ENCODE peak calls at places on chromosomes 7 and 10, in seven cellular contexts. One of them, this sample, is unnamed.

GRCh38 chr7:5380350-5381210 is 43.1 kb downstream of the TNRC18 start:
- DNase-seq in AG04450: no peak
- DNase-seq in pancreas: no peak
- DNase-seq in tibial artery: no peak
- DNase-seq in stimulated activated CD4-positive, alpha-beta T cell treated with anti-CD3 and anti-CD28 coated beads, Interleukin-2, amount 100 ng/mL, for 24 hours: no peak
- DNase-seq in NCI-H2107: no peak
- DNase-seq in amniotic epithelial cell: no peak
- DNase-seq in this sample: no peak

GRCh38 chr10:69747179-69747578 is 54.5 kb upstream of the COL13A1 start:
- DNase-seq in AG04450: no peak
- DNase-seq in pancreas: no peak
- DNase-seq in tibial artery: no peak
- DNase-seq in stimulated activated CD4-positive, alpha-beta T cell treated with anti-CD3 and anti-CD28 coated beads, Interleukin-2, amount 100 ng/mL, for 24 hours: no peak
- DNase-seq in NCI-H2107: no peak
- DNase-seq in amniotic epithelial cell: no peak
- DNase-seq in this sample: no peak

GRCh38 chr7:157685430-157686284 is 348.9 kb downstream of the DNAJB6 start:
- DNase-seq in AG04450: no peak
- DNase-seq in pancreas: no peak
- DNase-seq in tibial artery: no peak
- DNase-seq in stimulated activated CD4-positive, alpha-beta T cell treated with anti-CD3 and anti-CD28 coated beads, Interleukin-2, amount 100 ng/mL, for 24 hours: no peak
- DNase-seq in NCI-H2107: no peak
- DNase-seq in amniotic epithelial cell: no peak
- DNase-seq in this sample: no peak

GRCh38 chr7:23971031-23971430 is 261.0 kb downstream of the STK31 start:
- DNase-seq in AG04450: no peak
- DNase-seq in pancreas: no peak
- DNase-seq in tibial artery: no peak
- DNase-seq in stimulated activated CD4-positive, alpha-beta T cell treated with anti-CD3 and anti-CD28 coated beads, Interleukin-2, amount 100 ng/mL, for 24 hours: no peak
- DNase-seq in NCI-H2107: no peak
- DNase-seq in amniotic epithelial cell: peak
- DNase-seq in this sample: no peak

GRCh38 chr10:43254881-43255643 is 11.8 kb downstream of the RASGEF1A start:
- DNase-seq in AG04450: no peak
- DNase-seq in pancreas: no peak
- DNase-seq in tibial artery: no peak
- DNase-seq in stimulated activated CD4-positive, alpha-beta T cell treated with anti-CD3 and anti-CD28 coated beads, Interleukin-2, amount 100 ng/mL, for 24 hours: no peak
- DNase-seq in NCI-H2107: no peak
- DNase-seq in amniotic epithelial cell: no peak
- DNase-seq in this sample: no peak

GRCh38 chr7:152735443-152736004 is 24.0 kb upstream of the ACTR3B start:
- DNase-seq in AG04450: no peak
- DNase-seq in pancreas: no peak
- DNase-seq in tibial artery: no peak
- DNase-seq in stimulated activated CD4-positive, alpha-beta T cell treated with anti-CD3 and anti-CD28 coated beads, Interleukin-2, amount 100 ng/mL, for 24 hours: no peak
- DNase-seq in NCI-H2107: no peak
- DNase-seq in amniotic epithelial cell: no peak
- DNase-seq in this sample: no peak

GRCh38 chr10:102819054-102819453 is 18.2 kb downstream of the CYP17A1 start:
- DNase-seq in AG04450: no peak
- DNase-seq in pancreas: no peak
- DNase-seq in tibial artery: peak
- DNase-seq in stimulated activated CD4-positive, alpha-beta T cell treated with anti-CD3 and anti-CD28 coated beads, Interleukin-2, amount 100 ng/mL, for 24 hours: no peak
- DNase-seq in NCI-H2107: no peak
- DNase-seq in amniotic epithelial cell: no peak
- DNase-seq in this sample: no peak

GRCh38 chr10:33211123-33211878 is 123.2 kb downstream of the NRP1 start:
- DNase-seq in AG04450: peak
- DNase-seq in pancreas: no peak
- DNase-seq in tibial artery: peak
- DNase-seq in stimulated activated CD4-positive, alpha-beta T cell treated with anti-CD3 and anti-CD28 coated beads, Interleukin-2, amount 100 ng/mL, for 24 hours: peak
- DNase-seq in NCI-H2107: no peak
- DNase-seq in amniotic epithelial cell: peak
- DNase-seq in this sample: no peak

GRCh38 chr10:59033622-59034021 is 142.8 kb upstream of the PHYHIPL start:
- DNase-seq in AG04450: no peak
- DNase-seq in pancreas: no peak
- DNase-seq in tibial artery: no peak
- DNase-seq in stimulated activated CD4-positive, alpha-beta T cell treated with anti-CD3 and anti-CD28 coated beads, Interleukin-2, amount 100 ng/mL, for 24 hours: no peak
- DNase-seq in NCI-H2107: no peak
- DNase-seq in amniotic epithelial cell: no peak
- DNase-seq in this sample: no peak

GRCh38 chr7:130961128-130961601 is 227.2 kb upstream of the KLF14 start:
- DNase-seq in AG04450: no peak
- DNase-seq in pancreas: no peak
- DNase-seq in tibial artery: no peak
- DNase-seq in stimulated activated CD4-positive, alpha-beta T cell treated with anti-CD3 and anti-CD28 coated beads, Interleukin-2, amount 100 ng/mL, for 24 hours: peak
- DNase-seq in NCI-H2107: no peak
- DNase-seq in amniotic epithelial cell: peak
- DNase-seq in this sample: peak

GRCh38 chr7:64320547-64321495 is 7.1 kb downstream of the ZNF736 start:
- DNase-seq in AG04450: no peak
- DNase-seq in pancreas: no peak
- DNase-seq in tibial artery: no peak
- DNase-seq in stimulated activated CD4-positive, alpha-beta T cell treated with anti-CD3 and anti-CD28 coated beads, Interleukin-2, amount 100 ng/mL, for 24 hours: no peak
- DNase-seq in NCI-H2107: no peak
- DNase-seq in amniotic epithelial cell: no peak
- DNase-seq in this sample: no peak

GRCh38 chr7:17773289-17773626 is 167.0 kb downstream of the SNX13 start:
- DNase-seq in AG04450: peak
- DNase-seq in pancreas: no peak
- DNase-seq in tibial artery: peak
- DNase-seq in stimulated activated CD4-positive, alpha-beta T cell treated with anti-CD3 and anti-CD28 coated beads, Interleukin-2, amount 100 ng/mL, for 24 hours: no peak
- DNase-seq in NCI-H2107: no peak
- DNase-seq in amniotic epithelial cell: peak
- DNase-seq in this sample: no peak

GRCh38 chr7:4470246-4470645 is 211.8 kb upstream of the FOXK1 start:
- DNase-seq in AG04450: no peak
- DNase-seq in pancreas: no peak
- DNase-seq in tibial artery: no peak
- DNase-seq in stimulated activated CD4-positive, alpha-beta T cell treated with anti-CD3 and anti-CD28 coated beads, Interleukin-2, amount 100 ng/mL, for 24 hours: no peak
- DNase-seq in NCI-H2107: no peak
- DNase-seq in amniotic epithelial cell: no peak
- DNase-seq in this sample: no peak

GRCh38 chr7:156558198-156558597 is 82.4 kb upstream of the RNF32 start:
- DNase-seq in AG04450: peak
- DNase-seq in pancreas: no peak
- DNase-seq in tibial artery: no peak
- DNase-seq in stimulated activated CD4-positive, alpha-beta T cell treated with anti-CD3 and anti-CD28 coated beads, Interleukin-2, amount 100 ng/mL, for 24 hours: no peak
- DNase-seq in NCI-H2107: no peak
- DNase-seq in amniotic epithelial cell: peak
- DNase-seq in this sample: no peak

GRCh38 chr7:40793132-40793531 is 658.3 kb downstream of the SUGCT start:
- DNase-seq in AG04450: no peak
- DNase-seq in pancreas: no peak
- DNase-seq in tibial artery: no peak
- DNase-seq in stimulated activated CD4-positive, alpha-beta T cell treated with anti-CD3 and anti-CD28 coated beads, Interleukin-2, amount 100 ng/mL, for 24 hours: no peak
- DNase-seq in NCI-H2107: no peak
- DNase-seq in amniotic epithelial cell: no peak
- DNase-seq in this sample: no peak

GRCh38 chr7:137990251-137990901 is 11.5 kb downstream of the CREB3L2 start:
- DNase-seq in AG04450: peak
- DNase-seq in pancreas: no peak
- DNase-seq in tibial artery: no peak
- DNase-seq in stimulated activated CD4-positive, alpha-beta T cell treated with anti-CD3 and anti-CD28 coated beads, Interleukin-2, amount 100 ng/mL, for 24 hours: no peak
- DNase-seq in NCI-H2107: no peak
- DNase-seq in amniotic epithelial cell: peak
- DNase-seq in this sample: no peak

GRCh38 chr10:44071479-44071878 is 313.4 kb downstream of the CXCL12 start:
- DNase-seq in AG04450: peak
- DNase-seq in pancreas: no peak
- DNase-seq in tibial artery: no peak
- DNase-seq in stimulated activated CD4-positive, alpha-beta T cell treated with anti-CD3 and anti-CD28 coated beads, Interleukin-2, amount 100 ng/mL, for 24 hours: no peak
- DNase-seq in NCI-H2107: no peak
- DNase-seq in amniotic epithelial cell: no peak
- DNase-seq in this sample: no peak

GRCh38 chr10:34830527-34830926 is 15.4 kb upstream of the PARD3 start:
- DNase-seq in AG04450: no peak
- DNase-seq in pancreas: no peak
- DNase-seq in tibial artery: no peak
- DNase-seq in stimulated activated CD4-positive, alpha-beta T cell treated with anti-CD3 and anti-CD28 coated beads, Interleukin-2, amount 100 ng/mL, for 24 hours: no peak
- DNase-seq in NCI-H2107: no peak
- DNase-seq in amniotic epithelial cell: no peak
- DNase-seq in this sample: no peak

GRCh38 chr10:101358706-101359300 is 4.8 kb downstream of the BTRC start:
- DNase-seq in AG04450: peak
- DNase-seq in pancreas: no peak
- DNase-seq in tibial artery: no peak
- DNase-seq in stimulated activated CD4-positive, alpha-beta T cell treated with anti-CD3 and anti-CD28 coated beads, Interleukin-2, amount 100 ng/mL, for 24 hours: no peak
- DNase-seq in NCI-H2107: no peak
- DNase-seq in amniotic epithelial cell: peak
- DNase-seq in this sample: no peak

GRCh38 chr10:93440591-93441012 is 41.5 kb downstream of the MYOF start:
- DNase-seq in AG04450: no peak
- DNase-seq in pancreas: no peak
- DNase-seq in tibial artery: no peak
- DNase-seq in stimulated activated CD4-positive, alpha-beta T cell treated with anti-CD3 and anti-CD28 coated beads, Interleukin-2, amount 100 ng/mL, for 24 hours: no peak
- DNase-seq in NCI-H2107: no peak
- DNase-seq in amniotic epithelial cell: peak
- DNase-seq in this sample: no peak

GRCh38 chr10:93463723-93464511 is 18.2 kb downstream of the MYOF start:
- DNase-seq in AG04450: no peak
- DNase-seq in pancreas: no peak
- DNase-seq in tibial artery: peak
- DNase-seq in stimulated activated CD4-positive, alpha-beta T cell treated with anti-CD3 and anti-CD28 coated beads, Interleukin-2, amount 100 ng/mL, for 24 hours: no peak
- DNase-seq in NCI-H2107: no peak
- DNase-seq in amniotic epithelial cell: peak
- DNase-seq in this sample: no peak

GRCh38 chr10:133060466-133060865 is 27.3 kb upstream of the ADGRA1 start:
- DNase-seq in AG04450: no peak
- DNase-seq in pancreas: no peak
- DNase-seq in tibial artery: no peak
- DNase-seq in stimulated activated CD4-positive, alpha-beta T cell treated with anti-CD3 and anti-CD28 coated beads, Interleukin-2, amount 100 ng/mL, for 24 hours: no peak
- DNase-seq in NCI-H2107: no peak
- DNase-seq in amniotic epithelial cell: no peak
- DNase-seq in this sample: no peak

GRCh38 chr7:156650042-156650441 is 9.5 kb downstream of the RNF32 start:
- DNase-seq in AG04450: no peak
- DNase-seq in pancreas: peak
- DNase-seq in tibial artery: no peak
- DNase-seq in stimulated activated CD4-positive, alpha-beta T cell treated with anti-CD3 and anti-CD28 coated beads, Interleukin-2, amount 100 ng/mL, for 24 hours: no peak
- DNase-seq in NCI-H2107: no peak
- DNase-seq in amniotic epithelial cell: peak
- DNase-seq in this sample: peak

GRCh38 chr7:39413866-39414668 is 152.1 kb upstream of the YAE1 start:
- DNase-seq in AG04450: no peak
- DNase-seq in pancreas: peak
- DNase-seq in tibial artery: peak
- DNase-seq in stimulated activated CD4-positive, alpha-beta T cell treated with anti-CD3 and anti-CD28 coated beads, Interleukin-2, amount 100 ng/mL, for 24 hours: peak
- DNase-seq in NCI-H2107: no peak
- DNase-seq in amniotic epithelial cell: peak
- DNase-seq in this sample: peak

GRCh38 chr10:9878429-9878828 is 1139.2 kb upstream of the CELF2 start:
- DNase-seq in AG04450: no peak
- DNase-seq in pancreas: no peak
- DNase-seq in tibial artery: no peak
- DNase-seq in stimulated activated CD4-positive, alpha-beta T cell treated with anti-CD3 and anti-CD28 coated beads, Interleukin-2, amount 100 ng/mL, for 24 hours: no peak
- DNase-seq in NCI-H2107: no peak
- DNase-seq in amniotic epithelial cell: no peak
- DNase-seq in this sample: no peak